ENCODE peak calls at places on chromosome 9, in seven cellular contexts. One of them, this sample, is unnamed.

GRCh38 chr9:92763721-92764380 is 782 bp downstream of the BICD2 start:
- DNase-seq in heart right ventricle: peak; percentile 42
- DNase-seq in H1: peak; percentile 65
- DNase-seq in spleen: peak; percentile 93
- DNase-seq in Karpas-422: peak; percentile 77
- DNase-seq in transverse colon: peak; percentile 42
- DNase-seq in HepG2: no peak
- DNase-seq in this sample: no peak

GRCh38 chr9:124770359-124771020 is 621 bp downstream of the NR6A1 start:
- DNase-seq in heart right ventricle: no peak
- DNase-seq in H1: no peak
- DNase-seq in spleen: no peak
- DNase-seq in Karpas-422: no peak
- DNase-seq in transverse colon: peak; percentile 46
- DNase-seq in HepG2: no peak
- DNase-seq in this sample: no peak

GRCh38 chr9:21455320-21455719 is 15.1 kb downstream of the IFNA1 start:
- DNase-seq in heart right ventricle: no peak
- DNase-seq in H1: no peak
- DNase-seq in spleen: no peak
- DNase-seq in Karpas-422: peak; percentile 76
- DNase-seq in transverse colon: peak; percentile 16
- DNase-seq in HepG2: peak; percentile 17
- DNase-seq in this sample: no peak

GRCh38 chr9:131436386-131436785 is 42.5 kb downstream of the PRRC2B start:
- DNase-seq in heart right ventricle: peak; percentile 61
- DNase-seq in H1: no peak
- DNase-seq in spleen: peak; percentile 51
- DNase-seq in Karpas-422: no peak
- DNase-seq in transverse colon: no peak
- DNase-seq in HepG2: no peak
- DNase-seq in this sample: no peak

GRCh38 chr9:76699966-76700365 is 64.3 kb upstream of the PCA3 start:
- DNase-seq in heart right ventricle: no peak
- DNase-seq in H1: no peak
- DNase-seq in spleen: no peak
- DNase-seq in Karpas-422: no peak
- DNase-seq in transverse colon: no peak
- DNase-seq in HepG2: no peak
- DNase-seq in this sample: no peak

GRCh38 chr9:131467214-131467935 is 35.3 kb upstream of the POMT1 start:
- DNase-seq in heart right ventricle: no peak
- DNase-seq in H1: no peak
- DNase-seq in spleen: peak; percentile 50
- DNase-seq in Karpas-422: no peak
- DNase-seq in transverse colon: no peak
- DNase-seq in HepG2: no peak
- DNase-seq in this sample: no peak

GRCh38 chr9:14025741-14026140 is 288.2 kb downstream of the NFIB start:
- DNase-seq in heart right ventricle: no peak
- DNase-seq in H1: no peak
- DNase-seq in spleen: no peak
- DNase-seq in Karpas-422: no peak
- DNase-seq in transverse colon: no peak
- DNase-seq in HepG2: no peak
- DNase-seq in this sample: no peak

GRCh38 chr9:128244443-128245226 is 31.2 kb downstream of the GOLGA2 start:
- DNase-seq in heart right ventricle: peak; percentile 82
- DNase-seq in H1: no peak
- DNase-seq in spleen: peak; percentile 86
- DNase-seq in Karpas-422: peak; percentile 74
- DNase-seq in transverse colon: peak; percentile 65
- DNase-seq in HepG2: peak; percentile 51
- DNase-seq in this sample: no peak

GRCh38 chr9:34318163-34318790 is 10.8 kb downstream of the KIF24 start:
- DNase-seq in heart right ventricle: no peak
- DNase-seq in H1: no peak
- DNase-seq in spleen: no peak
- DNase-seq in Karpas-422: no peak
- DNase-seq in transverse colon: no peak
- DNase-seq in HepG2: no peak
- DNase-seq in this sample: no peak

GRCh38 chr9:96551403-96551802 is 68.2 kb downstream of the CDC14B start:
- DNase-seq in heart right ventricle: no peak
- DNase-seq in H1: no peak
- DNase-seq in spleen: no peak
- DNase-seq in Karpas-422: no peak
- DNase-seq in transverse colon: no peak
- DNase-seq in HepG2: no peak
- DNase-seq in this sample: no peak

GRCh38 chr9:75200892-75201470 is 112.7 kb downstream of the OSTF1 start:
- DNase-seq in heart right ventricle: no peak
- DNase-seq in H1: no peak
- DNase-seq in spleen: no peak
- DNase-seq in Karpas-422: peak; percentile 83
- DNase-seq in transverse colon: no peak
- DNase-seq in HepG2: peak; percentile 47
- DNase-seq in this sample: no peak

GRCh38 chr9:27853529-27853928 is 280.2 kb upstream of the C9orf72 start:
- DNase-seq in heart right ventricle: no peak
- DNase-seq in H1: no peak
- DNase-seq in spleen: no peak
- DNase-seq in Karpas-422: no peak
- DNase-seq in transverse colon: no peak
- DNase-seq in HepG2: no peak
- DNase-seq in this sample: no peak

GRCh38 chr9:78441822-78442431 is 145.0 kb downstream of the PSAT1 start:
- DNase-seq in heart right ventricle: no peak
- DNase-seq in H1: no peak
- DNase-seq in spleen: no peak
- DNase-seq in Karpas-422: no peak
- DNase-seq in transverse colon: no peak
- DNase-seq in HepG2: no peak
- DNase-seq in this sample: no peak

GRCh38 chr9:6827370-6827949 is 69.7 kb downstream of the KDM4C start:
- DNase-seq in heart right ventricle: no peak
- DNase-seq in H1: peak; percentile 63
- DNase-seq in spleen: no peak
- DNase-seq in Karpas-422: peak; percentile 88
- DNase-seq in transverse colon: no peak
- DNase-seq in HepG2: peak; percentile 71
- DNase-seq in this sample: no peak

GRCh38 chr9:78272307-78272706 is 24.6 kb upstream of the PSAT1 start:
- DNase-seq in heart right ventricle: no peak
- DNase-seq in H1: no peak
- DNase-seq in spleen: no peak
- DNase-seq in Karpas-422: no peak
- DNase-seq in transverse colon: no peak
- DNase-seq in HepG2: no peak
- DNase-seq in this sample: no peak

GRCh38 chr9:38018964-38019602 is 49.9 kb downstream of the SHB start:
- DNase-seq in heart right ventricle: no peak
- DNase-seq in H1: no peak
- DNase-seq in spleen: no peak
- DNase-seq in Karpas-422: peak; percentile 89
- DNase-seq in transverse colon: no peak
- DNase-seq in HepG2: peak; percentile 63
- DNase-seq in this sample: peak; percentile 41

GRCh38 chr9:69379250-69379982 is 54.4 kb downstream of the ENTREP1 start:
- DNase-seq in heart right ventricle: no peak
- DNase-seq in H1: no peak
- DNase-seq in spleen: no peak
- DNase-seq in Karpas-422: no peak
- DNase-seq in transverse colon: no peak
- DNase-seq in HepG2: no peak
- DNase-seq in this sample: no peak

GRCh38 chr9:93107151-93107824 is 11.3 kb downstream of the CARD19 start:
- DNase-seq in heart right ventricle: no peak
- DNase-seq in H1: no peak
- DNase-seq in spleen: peak; percentile 60
- DNase-seq in Karpas-422: no peak
- DNase-seq in transverse colon: no peak
- DNase-seq in HepG2: no peak
- DNase-seq in this sample: no peak

GRCh38 chr9:4514252-4515128 is 24.2 kb downstream of the SLC1A1 start:
- DNase-seq in heart right ventricle: no peak
- DNase-seq in H1: no peak
- DNase-seq in spleen: no peak
- DNase-seq in Karpas-422: no peak
- DNase-seq in transverse colon: no peak
- DNase-seq in HepG2: no peak
- DNase-seq in this sample: no peak

DNA sequence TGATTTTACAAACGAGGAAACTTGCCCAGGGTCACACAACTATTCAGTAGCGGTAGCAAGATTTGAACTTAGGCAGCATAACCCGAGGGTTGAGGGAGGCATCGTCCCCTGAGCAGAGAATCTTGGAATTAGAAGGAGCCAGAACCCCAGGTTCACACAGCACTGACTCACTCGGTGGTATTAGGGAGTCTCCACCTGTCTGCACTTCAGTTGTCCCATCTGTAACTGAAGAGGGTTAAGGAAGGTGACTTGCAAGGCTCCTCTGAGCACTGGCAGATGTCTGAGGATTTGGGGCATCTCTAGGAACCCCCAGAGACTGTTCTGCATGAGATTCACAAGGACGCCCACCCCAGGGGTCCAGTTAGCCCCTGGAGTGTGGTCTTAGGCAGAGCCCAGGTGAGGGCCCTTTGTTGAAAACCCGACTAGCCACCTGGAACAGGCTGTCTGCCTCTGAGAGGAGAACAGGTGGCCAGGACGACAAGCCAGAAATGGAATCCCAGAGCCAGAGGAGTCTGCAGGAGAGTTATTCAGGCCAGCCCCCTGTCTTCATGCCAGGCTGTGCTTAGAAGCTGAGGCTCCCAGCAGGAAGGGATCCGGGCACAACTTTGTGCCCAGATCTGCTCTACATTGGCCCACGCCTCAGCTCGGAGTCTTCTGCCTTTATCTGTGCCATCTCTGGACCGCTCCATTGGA is 50.0 kb upstream of the ORM1 start:
- DNase-seq in heart right ventricle: no peak
- DNase-seq in H1: no peak
- DNase-seq in spleen: peak; percentile 55
- DNase-seq in Karpas-422: no peak
- DNase-seq in transverse colon: no peak
- DNase-seq in HepG2: no peak
- DNase-seq in this sample: no peak
- H3K27ac ChIP-seq in heart right ventricle: no peak overlapping the region
- H3K27ac ChIP-seq in H1: no peak overlapping the region
- H3K27ac ChIP-seq in spleen: no peak overlapping the region
- H3K27ac ChIP-seq in Karpas-422: no peak overlapping the region
- H3K27ac ChIP-seq in transverse colon: no peak overlapping the region
- H3K27ac ChIP-seq in HepG2: no peak overlapping the region
- H3K27ac ChIP-seq in this sample: no peak overlapping the region

DNA sequence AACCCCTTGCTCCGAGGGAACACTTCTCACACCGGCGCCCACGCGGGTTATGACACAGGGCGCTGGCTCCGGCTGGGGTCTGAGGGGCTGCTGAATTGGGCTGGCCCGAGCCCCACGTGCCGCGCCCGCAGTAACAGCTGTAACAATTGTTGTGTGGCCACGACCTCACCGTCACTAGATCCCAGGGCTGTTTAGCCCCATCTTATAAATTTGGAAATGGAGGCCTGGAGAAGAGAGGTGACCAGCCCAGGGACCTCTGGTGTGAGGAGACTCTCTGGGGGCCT is 2.0 kb downstream of the EGFL7 start:
- DNase-seq in heart right ventricle: no peak
- DNase-seq in H1: no peak
- DNase-seq in spleen: no peak
- DNase-seq in Karpas-422: no peak
- DNase-seq in transverse colon: no peak
- DNase-seq in HepG2: no peak
- DNase-seq in this sample: no peak
- H3K27ac ChIP-seq in heart right ventricle: peak overlapping the region; percentile 94
- H3K27ac ChIP-seq in H1: no peak overlapping the region
- H3K27ac ChIP-seq in spleen: peak overlapping the region; percentile 84
- H3K27ac ChIP-seq in Karpas-422: no peak overlapping the region
- H3K27ac ChIP-seq in transverse colon: peak overlapping the region; percentile 18
- H3K27ac ChIP-seq in HepG2: no peak overlapping the region
- H3K27ac ChIP-seq in this sample: peak overlapping the region; percentile 79

GRCh38 chr9:133132174-133132573 is 11.1 kb upstream of the RALGDS start:
- DNase-seq in heart right ventricle: no peak
- DNase-seq in H1: no peak
- DNase-seq in spleen: no peak
- DNase-seq in Karpas-422: no peak
- DNase-seq in transverse colon: no peak
- DNase-seq in HepG2: no peak
- DNase-seq in this sample: no peak

GRCh38 chr9:133137451-133138231 is 16.6 kb upstream of the RALGDS start:
- DNase-seq in heart right ventricle: peak; percentile 67
- DNase-seq in H1: no peak
- DNase-seq in spleen: no peak
- DNase-seq in Karpas-422: no peak
- DNase-seq in transverse colon: no peak
- DNase-seq in HepG2: no peak
- DNase-seq in this sample: peak; percentile 79

GRCh38 chr9:133133680-133134418 is 12.8 kb upstream of the RALGDS start:
- DNase-seq in heart right ventricle: peak; percentile 84
- DNase-seq in H1: no peak
- DNase-seq in spleen: peak; percentile 95
- DNase-seq in Karpas-422: no peak
- DNase-seq in transverse colon: peak; percentile 95
- DNase-seq in HepG2: peak; percentile 91
- DNase-seq in this sample: peak; percentile 86

GRCh38 chr9:133134419-133135190 is 13.6 kb upstream of the RALGDS start:
- DNase-seq in heart right ventricle: no peak
- DNase-seq in H1: no peak
- DNase-seq in spleen: no peak
- DNase-seq in Karpas-422: no peak
- DNase-seq in transverse colon: peak; percentile 57
- DNase-seq in HepG2: no peak
- DNase-seq in this sample: no peak

DNA sequence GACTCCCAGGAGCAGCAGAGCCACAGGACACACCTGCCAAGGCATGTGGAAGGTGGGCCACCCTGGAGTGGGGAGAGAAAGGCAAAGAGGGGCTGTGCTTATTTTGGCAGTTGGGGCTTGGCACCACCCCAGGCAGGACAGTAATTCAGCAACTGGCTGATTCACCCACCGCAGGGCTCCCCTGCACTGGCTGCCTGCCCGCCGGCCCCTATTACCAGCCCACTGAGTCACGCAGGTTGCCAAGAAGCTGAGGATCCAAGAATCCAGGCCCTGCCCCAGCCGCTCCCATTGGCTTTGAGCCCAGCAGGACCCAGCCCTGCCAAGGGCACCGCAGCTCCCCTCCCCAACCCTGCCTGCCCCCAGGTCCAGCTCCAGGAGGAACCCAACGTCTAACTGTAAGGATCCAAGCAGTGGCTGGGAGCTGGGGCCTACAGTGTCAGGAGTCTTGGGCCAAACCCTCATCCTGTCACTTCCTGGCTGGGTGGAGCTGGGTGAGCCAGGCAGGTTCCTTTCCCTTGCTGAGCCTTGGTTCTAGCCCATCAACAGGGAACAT is 14.2 kb upstream of the RALGDS start:
- DNase-seq in heart right ventricle: peak; percentile 72
- DNase-seq in H1: no peak
- DNase-seq in spleen: no peak
- DNase-seq in Karpas-422: no peak
- DNase-seq in transverse colon: peak; percentile 94
- DNase-seq in HepG2: no peak
- DNase-seq in this sample: no peak
- H3K27ac ChIP-seq in heart right ventricle: peak overlapping the region; percentile 97
- H3K27ac ChIP-seq in H1: no peak overlapping the region
- H3K27ac ChIP-seq in spleen: peak overlapping the region; percentile 89
- H3K27ac ChIP-seq in Karpas-422: no peak overlapping the region
- H3K27ac ChIP-seq in transverse colon: peak overlapping the region; percentile 95
- H3K27ac ChIP-seq in HepG2: peak overlapping the region; percentile 87
- H3K27ac ChIP-seq in this sample: peak overlapping the region; percentile 100

GRCh38 chr9:136961279-136962065 is 9.4 kb downstream of the LCN12 start:
- DNase-seq in heart right ventricle: peak; percentile 62
- DNase-seq in H1: no peak
- DNase-seq in spleen: no peak
- DNase-seq in Karpas-422: no peak
- DNase-seq in transverse colon: no peak
- DNase-seq in HepG2: no peak
- DNase-seq in this sample: no peak
- H3K27ac ChIP-seq in heart right ventricle: no peak overlapping the region
- H3K27ac ChIP-seq in H1: no peak overlapping the region
- H3K27ac ChIP-seq in spleen: peak overlapping the region; percentile 59
- H3K27ac ChIP-seq in Karpas-422: no peak overlapping the region
- H3K27ac ChIP-seq in transverse colon: no peak overlapping the region
- H3K27ac ChIP-seq in HepG2: no peak overlapping the region
- H3K27ac ChIP-seq in this sample: peak overlapping the region; percentile 64

This sample was measured in caudate nucleus.